ENCODE peak calls at places on chromosomes 1 and 21, in nine cellular contexts. T is adrenal gland, A is ovary, Y is cardiac muscle cell, N is lung, O is H9, J is IMR-90, K is prostate gland, Q is keratinocyte. P is an unnamed sample. For H3K4me1, the result is how much of the 10 kb centered on the place peaks cover.

GRCh38 chr1:8121261-8122159 is 95.4 kb upstream of the ERRFI1 start:
- DNase-seq in O (peak), N (peak), Y (peak), A (peak), K (peak), J (peak), T (peak), Q (no peak), P (peak)

GRCh38 chr1:230463760-230464159 is 37.6 kb upstream of the PGBD5 start:
- DNase-seq in T (peak), Y (no peak), O (no peak), K (no peak), N (no peak), J (no peak), Q (no peak), A (no peak), P (no peak)

GRCh38 chr1:5765997-5766913 is 226.0 kb downstream of the NPHP4 start:
- DNase-seq in N (no peak), Q (no peak), J (no peak), K (no peak), Y (no peak), O (no peak), T (no peak), A (no peak), P (peak)

GRCh38 chr1:111507411-111508201 is 4.2 kb upstream of the ADORA3 start:
- DNase-seq in J (peak), O (peak), T (peak), Y (peak), N (peak), A (peak), Q (no peak), K (peak), P (peak)

GRCh38 chr1:24643362-24644346 is 552 bp downstream of the SRRM1 start:
- DNase-seq in K (peak), Q (no peak), T (peak), A (no peak), J (no peak), O (no peak), Y (peak), N (peak), P (no peak)

GRCh38 chr21:36460866-36461265 is 19.1 kb downstream of the CLDN14 start:
- DNase-seq in T (no peak), Y (no peak), O (no peak), N (no peak), J (no peak), K (no peak), A (no peak), Q (no peak), P (no peak)

GRCh38 chr1:43272576-43273571 is 3.1 kb downstream of the TMEM125 start:
- DNase-seq in Y (no peak), Q (no peak), J (no peak), K (no peak), N (no peak), A (peak), T (no peak), O (peak), P (no peak)

GRCh38 chr1:228276361-228276831 is 68.6 kb downstream of the OBSCN start:
- DNase-seq in Q (no peak), J (no peak), K (no peak), A (no peak), O (no peak), N (no peak), Y (no peak), T (peak), P (no peak)

GRCh38 chr1:39933956-39934941 is 20.7 kb upstream of the MFSD2A start:
- DNase-seq in Y (no peak), Q (peak), N (peak), A (peak), T (peak), O (no peak), K (peak), J (peak), P (peak)

GRCh38 chr1:198165927-198166647 is 9.3 kb downstream of the NEK7 start:
- DNase-seq in N (no peak), T (no peak), Y (no peak), O (no peak), J (no peak), A (no peak), Q (no peak), K (no peak), P (no peak)

GRCh38 chr21:46161800-46162592 is 6.6 kb upstream of the FTCD start:
- DNase-seq in Q (no peak), Y (no peak), J (no peak), K (peak), T (no peak), O (no peak), N (no peak), A (peak), P (peak)

GRCh38 chr1:27590917-27591508 is 12.9 kb downstream of the AHDC1 start:
- DNase-seq in K (no peak), Y (no peak), Q (no peak), N (no peak), J (no peak), A (no peak), O (no peak), T (peak), P (no peak)

GRCh38 chr1:208227366-208227765 is 16.8 kb downstream of the PLXNA2 start:
- DNase-seq in N (no peak), T (no peak), K (no peak), J (no peak), Q (no peak), Y (no peak), O (no peak), A (no peak), P (no peak)

GRCh38 chr1:208228026-208228425 is 16.2 kb downstream of the PLXNA2 start:
- DNase-seq in K (no peak), N (no peak), A (no peak), Q (no peak), J (no peak), O (no peak), T (no peak), Y (no peak), P (no peak)

GRCh38 chr1:208225954-208226937 is 17.9 kb downstream of the PLXNA2 start:
- DNase-seq in J (no peak), Y (no peak), O (no peak), T (no peak), Q (no peak), A (peak), K (no peak), N (no peak), P (peak)

GRCh38 chr1:208230668-208231529 is 13.3 kb downstream of the PLXNA2 start:
- DNase-seq in Y (peak), K (no peak), J (no peak), N (peak), T (no peak), Q (no peak), A (no peak), O (no peak), P (no peak)

GRCh38 chr1:208228550-208228949 is 15.6 kb downstream of the PLXNA2 start:
- DNase-seq in A (no peak), T (no peak), Y (no peak), K (no peak), Q (no peak), J (no peak), O (no peak), N (no peak), P (no peak)
- H3K4me1 ChIP-seq in A (half or more), T (under half), Y (under half), K (under half), Q (under half), J (under half), O (under half), N (under half), P (half or more)

GRCh38 chr1:162822391-162823200 is 32.1 kb downstream of the HSD17B7 start:
- DNase-seq in T (no peak), Q (no peak), K (peak), O (peak), J (no peak), N (no peak), A (peak), Y (peak), P (peak)
- TF ChIP-seq CTCF in T (no peak), Q (peak), K (no peak), O (peak), J (no peak), N (no peak), A (no peak), Y (peak), P (no peak)

GRCh38 chr1:209422281-209422680 is 161.2 kb upstream of the CAMK1G start:
- DNase-seq in N (no peak), T (no peak), Q (no peak), K (no peak), Y (no peak), O (no peak), A (no peak), J (no peak), P (no peak)
- H3K4me1 ChIP-seq in N (under half), T (under half), Q (half or more), K (under half), Y (under half), O (under half), A (under half), J (under half), P (under half)

GRCh38 chr1:68454534-68454933 is 4.8 kb upstream of the RPE65 start:
- DNase-seq in N (no peak), O (no peak), T (no peak), Q (no peak), Y (peak), K (no peak), A (no peak), J (no peak), P (no peak)
- TF ChIP-seq CTCF in N (no peak), O (peak), T (no peak), Q (peak), Y (peak), K (no peak), A (no peak), J (no peak), P (no peak)

DNA sequence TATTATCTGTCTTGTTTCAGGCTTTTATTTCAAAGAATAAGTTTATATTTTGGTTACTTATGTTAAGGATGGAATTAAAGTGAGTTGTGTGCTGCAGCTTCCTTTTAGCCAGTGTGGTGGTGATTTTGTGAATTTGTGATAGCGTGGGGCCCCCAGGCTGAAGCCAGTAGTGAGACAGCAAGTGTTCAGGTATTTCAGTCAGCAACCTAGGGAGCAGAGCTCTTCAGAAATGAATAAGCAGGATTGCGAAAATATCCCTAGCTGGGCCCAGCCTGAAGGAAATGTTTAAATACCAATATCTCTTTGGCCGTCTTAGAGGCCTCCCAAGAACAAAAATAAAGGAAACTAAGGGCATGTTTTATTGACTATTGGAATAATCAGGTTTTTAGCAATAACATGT is 150.8 kb upstream of the C1orf105 start:
- DNase-seq in A (no peak), Y (peak), O (no peak), J (peak), N (no peak), T (no peak), K (no peak), Q (no peak), P (no peak)
- H3K4me1 ChIP-seq in A (under half), Y (under half), O (under half), J (under half), N (under half), T (under half), K (under half), Q (under half), P (under half)

DNA sequence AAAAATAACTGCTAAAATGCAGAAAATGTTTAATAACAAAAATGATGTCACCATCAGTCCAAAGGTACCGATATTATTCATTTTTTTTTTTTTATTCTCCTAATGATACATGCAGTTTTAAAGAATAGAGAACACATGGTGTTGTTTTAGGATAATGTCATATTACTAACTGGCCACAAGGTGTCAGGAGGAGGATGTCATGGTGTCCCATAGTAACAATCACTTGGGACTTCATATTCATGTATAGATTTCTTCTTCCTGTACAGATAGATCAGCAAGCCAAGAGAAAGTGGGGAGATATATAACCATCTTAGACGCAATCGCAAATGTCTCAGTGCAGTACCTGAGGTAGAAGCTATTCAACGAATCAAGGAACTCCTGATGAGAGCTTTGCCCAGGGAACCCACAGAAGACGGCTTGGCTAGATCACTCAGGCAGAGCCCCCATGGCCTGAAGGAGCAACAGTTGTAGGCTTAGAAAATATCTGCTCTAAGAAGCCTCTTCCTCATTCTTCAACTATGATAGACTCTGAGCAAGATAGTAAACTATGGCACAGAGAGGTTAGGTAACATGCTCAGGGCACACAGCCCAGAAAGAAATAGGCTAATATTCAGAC is 12.3 kb downstream of the OR2T11 start:
- DNase-seq in Q (no peak), K (no peak), O (no peak), J (peak), T (peak), N (no peak), A (no peak), Y (peak), P (no peak)
- TF ChIP-seq CTCF in Q (peak), K (peak), O (peak), J (peak), T (peak), N (peak), A (no peak), Y (peak), P (peak)

P was measured in tibial artery.